ENCODE peak calls at places on chromosome 4, in four cellular contexts. I is GM12878, P is GM23338, Z is WTC11. Y is an unnamed sample.

GRCh38 chr4:183989471-183989870 is 84.4 kb downstream of the STOX2 start:
- DNase-seq in I (no peak), P (no peak), Z (no peak), Y (no peak)

GRCh38 chr4:16391196-16391595 is 164.9 kb upstream of the TAPT1 start:
- DNase-seq in I (no peak), P (no peak), Z (no peak), Y (no peak)

GRCh38 chr4:105978684-105979296 is 83.5 kb downstream of the NPNT start:
- DNase-seq in I (no peak), P (no peak), Z (no peak), Y (no peak)

GRCh38 chr4:142379277-142380051 is 466.6 kb downstream of the INPP4B start:
- DNase-seq in I (no peak), P (no peak), Z (no peak), Y (no peak)

GRCh38 chr4:179867300-179867878 is 2375.8 kb upstream of the TENM3 start:
- DNase-seq in I (peak), P (peak), Z (peak), Y (peak)

GRCh38 chr4:13783800-13784411 is 156.4 kb upstream of the BOD1L1 start:
- DNase-seq in I (peak), P (no peak), Z (no peak), Y (peak)

GRCh38 chr4:77782102-77782835 is 36.9 kb downstream of the CNOT6L start:
- DNase-seq in I (no peak), P (no peak), Z (no peak), Y (no peak)

GRCh38 chr4:125112536-125112935 is 202.2 kb upstream of the FAT4 start:
- DNase-seq in I (no peak), P (no peak), Z (no peak), Y (no peak)

GRCh38 chr4:157217708-157218107 is 2.8 kb upstream of the GRIA2 start:
- DNase-seq in I (no peak), P (peak), Z (no peak), Y (peak)

GRCh38 chr4:152243890-152244595 is 291.8 kb downstream of the FBXW7 start:
- DNase-seq in I (no peak), P (no peak), Z (no peak), Y (no peak)

GRCh38 chr4:183220246-183220645 is 99.8 kb downstream of the CLDN22 start:
- DNase-seq in I (no peak), P (no peak), Z (no peak), Y (no peak)

GRCh38 chr4:88660446-88661294 is 37.0 kb downstream of the NAP1L5 start:
- DNase-seq in I (no peak), P (no peak), Z (no peak), Y (peak)

GRCh38 chr4:126955292-126956191 is 677.2 kb upstream of the INTU start:
- DNase-seq in I (no peak), P (peak), Z (peak), Y (no peak)

GRCh38 chr4:2792711-2793577 is at the start of gene SH3BP2:
- DNase-seq in I (no peak), P (peak), Z (peak), Y (peak)

GRCh38 chr4:89838005-89838404 is 1.0 kb upstream of the SNCA start:
- DNase-seq in I (no peak), P (peak), Z (no peak), Y (no peak)

GRCh38 chr4:118774989-118775388 is 60.9 kb downstream of the SEC24D start:
- DNase-seq in I (no peak), P (no peak), Z (no peak), Y (no peak)

GRCh38 chr4:17188035-17188967 is 289.9 kb upstream of the LDB2 start:
- DNase-seq in I (no peak), P (no peak), Z (no peak), Y (no peak)

GRCh38 chr4:78324625-78325024 is 226.9 kb upstream of the ANXA3 start:
- DNase-seq in I (no peak), P (no peak), Z (no peak), Y (no peak)

GRCh38 chr4:19711871-19712270 is 539.8 kb upstream of the SLIT2 start:
- DNase-seq in I (no peak), P (no peak), Z (no peak), Y (no peak)

GRCh38 chr4:74501579-74501978 is 56.6 kb downstream of the AREG start:
- DNase-seq in I (no peak), P (no peak), Z (no peak), Y (no peak)

GRCh38 chr4:153234923-153235322 is 30.7 kb downstream of the TRIM2 start:
- DNase-seq in I (no peak), P (no peak), Z (no peak), Y (no peak)

GRCh38 chr4:88908003-88908402 is 149.0 kb downstream of the FAM13A start:
- DNase-seq in I (no peak), P (no peak), Z (no peak), Y (no peak)

GRCh38 chr4:186623546-186623945 is 68.2 kb upstream of the MTNR1A start:
- DNase-seq in I (no peak), P (no peak), Z (no peak), Y (no peak)

GRCh38 chr4:187019896-187020295 is 296.2 kb upstream of the FAT1 start:
- DNase-seq in I (no peak), P (peak), Z (no peak), Y (no peak)

GRCh38 chr4:81621490-81621889 is 149.8 kb upstream of the RASGEF1B start:
- DNase-seq in I (no peak), P (no peak), Z (no peak), Y (no peak)

GRCh38 chr4:110106946-110107325 is 91.5 kb downstream of the ELOVL6 start:
- DNase-seq in I (no peak), P (peak), Z (no peak), Y (peak)

GRCh38 chr4:173370130-173370476 is 651 bp upstream of the SAP30 start:
- DNase-seq in I (no peak), P (no peak), Z (peak), Y (no peak)

GRCh38 chr4:141702472-141703182 is 66.2 kb downstream of the IL15 start:
- DNase-seq in I (no peak), P (peak), Z (peak), Y (no peak)

GRCh38 chr4:153634737-153635353 is 49.2 kb upstream of the TLR2 start:
- DNase-seq in I (no peak), P (peak), Z (no peak), Y (peak)

GRCh38 chr4:95560791-95561190 is 12.0 kb upstream of the UNC5C start:
- DNase-seq in I (no peak), P (no peak), Z (no peak), Y (no peak)

DNA sequence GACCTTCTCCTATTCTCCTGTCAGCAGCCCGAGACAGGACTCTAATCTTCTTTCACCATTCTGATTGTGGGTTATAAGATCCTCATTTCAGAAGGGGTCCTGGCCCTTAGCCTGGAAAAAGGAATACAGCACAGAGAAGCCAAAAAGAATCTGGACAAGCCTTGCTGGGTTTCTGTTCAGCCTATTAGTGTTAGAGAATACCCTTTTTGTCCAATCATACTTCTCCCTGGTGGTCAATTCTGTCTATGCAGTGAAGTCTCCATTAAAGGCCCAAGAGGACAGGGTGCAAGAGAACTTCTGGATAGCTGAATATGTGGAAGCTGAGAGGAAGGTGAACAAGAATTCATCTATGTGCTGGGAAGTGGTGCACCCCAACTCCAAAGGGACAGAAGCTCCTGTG is 105.7 kb upstream of the AGA start:
- DNase-seq in I (no peak), P (no peak), Z (no peak), Y (no peak)
- TF ChIP-seq CREB1 in I (no peak), P (no peak), Z (no peak), Y (no peak)

DNA sequence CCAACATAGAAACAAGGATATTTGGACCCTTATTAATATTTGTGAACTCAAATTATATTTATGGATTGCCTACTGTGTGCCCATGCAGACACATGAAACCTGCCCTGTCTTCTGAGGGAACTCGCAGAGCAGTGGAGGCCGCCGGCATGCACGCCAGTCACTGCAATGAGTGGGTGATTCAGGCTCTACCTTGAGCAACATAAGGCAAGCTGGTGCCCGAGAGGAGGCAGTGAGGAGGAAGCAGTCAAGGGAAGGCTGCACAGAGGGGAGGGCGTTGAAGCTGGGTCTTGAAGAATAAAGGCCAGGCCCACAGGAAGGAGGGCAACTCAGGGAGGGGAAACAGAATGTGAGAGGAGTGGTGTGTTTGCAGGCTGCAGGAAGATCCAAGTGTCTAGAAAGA is 52.8 kb downstream of the PPEF2 start:
- DNase-seq in I (no peak), P (peak), Z (peak), Y (no peak)
- TF ChIP-seq CREB1 in I (no peak), P (no peak), Z (no peak), Y (no peak)

GRCh38 chr4:165201806-165202205 is 5.6 kb upstream of the KLHL2 start:
- DNase-seq in I (no peak), P (no peak), Z (no peak), Y (no peak)

GRCh38 chr4:165199286-165199685 is 8.1 kb upstream of the KLHL2 start:
- DNase-seq in I (no peak), P (no peak), Z (no peak), Y (no peak)

GRCh38 chr4:165203541-165204461 is 3.6 kb upstream of the KLHL2 start:
- DNase-seq in I (no peak), P (no peak), Z (no peak), Y (no peak)

GRCh38 chr4:165198329-165198728 is 9.0 kb upstream of the KLHL2 start:
- DNase-seq in I (no peak), P (no peak), Z (no peak), Y (no peak)

DNA sequence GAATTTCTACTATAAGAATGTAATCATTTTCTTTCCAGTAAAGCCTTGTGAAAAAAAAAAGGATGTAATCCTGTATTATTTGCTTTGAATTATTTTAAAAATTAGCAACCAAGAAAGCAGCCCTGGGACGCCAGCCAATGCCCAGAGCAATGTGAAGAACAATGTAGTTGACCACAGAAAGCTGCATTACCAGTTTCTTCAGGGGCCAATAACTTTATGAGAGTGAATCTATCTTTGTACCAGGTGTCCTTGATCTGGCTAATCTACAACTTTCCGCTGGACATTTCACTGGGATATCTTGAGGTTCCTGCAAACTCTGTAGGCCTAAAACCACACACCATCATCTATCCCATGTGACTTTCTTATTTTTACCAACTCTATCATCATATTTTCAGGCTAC is 7.6 kb upstream of the KLHL2 start:
- DNase-seq in I (no peak), P (no peak), Z (no peak), Y (no peak)
- TF ChIP-seq CREB1 in I (no peak), P (no peak), Z (no peak), Y (no peak)

GRCh38 chr4:4470208-4470607 is 71.6 kb downstream of the STX18 start:
- DNase-seq in I (no peak), P (no peak), Z (no peak), Y (no peak)
- TF ChIP-seq CREB1 in I (no peak), P (no peak), Z (no peak), Y (no peak)

GRCh38 chr4:30436394-30436793 is 283.8 kb upstream of the PCDH7 start:
- DNase-seq in I (no peak), P (no peak), Z (no peak), Y (no peak)

GRCh38 chr4:30437316-30437715 is 282.9 kb upstream of the PCDH7 start:
- DNase-seq in I (no peak), P (no peak), Z (no peak), Y (no peak)

GRCh38 chr4:30429813-30430466 is 290.2 kb upstream of the PCDH7 start:
- DNase-seq in I (no peak), P (no peak), Z (no peak), Y (no peak)

DNA sequence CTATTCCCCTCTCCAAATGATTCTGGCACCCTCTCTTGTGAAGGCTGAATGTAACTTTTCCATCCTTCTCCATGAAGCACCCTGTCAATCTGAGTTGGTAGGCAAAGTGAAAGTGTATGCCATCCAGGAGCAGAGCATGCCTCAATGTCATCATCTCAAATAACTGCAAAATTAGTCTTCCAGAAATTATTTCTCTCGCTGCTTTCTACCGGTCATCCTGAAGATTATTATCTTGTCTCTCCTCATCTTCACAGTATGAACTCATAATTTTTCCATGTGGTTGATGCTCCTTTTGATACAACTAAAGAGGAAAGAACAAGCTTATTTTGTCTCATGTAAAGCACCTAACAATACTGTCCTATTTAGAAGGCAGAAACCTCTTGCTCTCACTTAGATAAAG is 285.5 kb upstream of the PCDH7 start:
- DNase-seq in I (no peak), P (no peak), Z (no peak), Y (no peak)
- TF ChIP-seq CREB1 in I (no peak), P (no peak), Z (no peak), Y (no peak)

GRCh38 chr4:7638463-7638862 is 203.7 kb upstream of the PSAPL1 start:
- DNase-seq in I (no peak), P (no peak), Z (no peak), Y (no peak)

GRCh38 chr4:7637139-7637538 is 202.4 kb upstream of the PSAPL1 start:
- DNase-seq in I (no peak), P (no peak), Z (no peak), Y (no peak)

GRCh38 chr4:7637971-7638370 is 203.2 kb upstream of the PSAPL1 start:
- DNase-seq in I (no peak), P (no peak), Z (no peak), Y (no peak)

GRCh38 chr4:7640136-7640535 is 205.4 kb upstream of the PSAPL1 start:
- DNase-seq in I (no peak), P (no peak), Z (no peak), Y (no peak)

DNA sequence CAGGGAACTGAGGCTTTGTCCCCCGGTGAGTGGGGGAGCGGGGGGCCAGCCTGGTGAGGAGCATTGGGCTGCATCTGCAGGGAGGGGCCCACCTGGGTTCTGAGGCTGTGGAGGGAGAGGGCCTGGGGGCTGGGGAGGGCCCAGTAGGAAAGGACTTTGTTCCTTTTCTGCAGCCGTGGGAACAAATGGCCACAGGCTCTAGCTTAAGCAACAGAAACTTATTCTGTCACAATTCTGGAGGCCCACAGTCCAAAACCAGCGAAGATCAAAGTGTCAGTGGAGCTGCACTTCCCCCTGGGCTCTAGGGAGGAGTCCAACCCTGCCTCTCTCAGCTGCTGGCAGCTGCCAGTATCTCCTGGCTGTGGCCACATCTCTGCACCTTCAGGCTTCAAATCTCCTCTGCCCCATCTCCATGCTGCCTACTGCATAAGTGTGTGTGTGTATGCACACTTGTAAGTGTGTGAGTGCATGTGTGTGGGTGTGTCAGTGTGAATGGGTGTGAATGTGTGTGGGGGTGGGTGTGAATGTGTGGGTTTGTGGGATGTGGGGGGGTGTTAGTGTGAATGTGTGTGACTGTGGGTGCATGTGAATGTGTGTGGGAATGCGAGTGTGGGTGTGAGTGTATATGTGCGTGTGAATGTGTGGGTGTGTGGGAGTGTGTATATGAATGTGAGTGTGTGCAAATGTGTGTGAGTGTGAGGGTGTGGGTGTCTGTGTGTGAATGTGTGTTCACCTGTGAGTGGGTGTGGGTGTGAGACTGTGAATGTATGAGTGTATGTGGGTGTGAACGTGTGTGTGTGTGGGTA is 204.5 kb upstream of the PSAPL1 start:
- DNase-seq in I (no peak), P (no peak), Z (no peak), Y (peak)
- TF ChIP-seq CREB1 in I (no peak), P (no peak), Z (no peak), Y (no peak)

GRCh38 chr4:108693819-108694218 is 43.4 kb downstream of the OSTC start:
- DNase-seq in I (no peak), P (no peak), Z (no peak), Y (no peak)
- TF ChIP-seq CREB1 in I (no peak), P (no peak), Z (no peak), Y (no peak)

GRCh38 chr4:159075531-159075932 is 27.3 kb upstream of the RAPGEF2 start:
- DNase-seq in I (no peak), P (no peak), Z (no peak), Y (no peak)
- TF ChIP-seq CREB1 in I (no peak), P (no peak), Z (no peak), Y (no peak)

DNA sequence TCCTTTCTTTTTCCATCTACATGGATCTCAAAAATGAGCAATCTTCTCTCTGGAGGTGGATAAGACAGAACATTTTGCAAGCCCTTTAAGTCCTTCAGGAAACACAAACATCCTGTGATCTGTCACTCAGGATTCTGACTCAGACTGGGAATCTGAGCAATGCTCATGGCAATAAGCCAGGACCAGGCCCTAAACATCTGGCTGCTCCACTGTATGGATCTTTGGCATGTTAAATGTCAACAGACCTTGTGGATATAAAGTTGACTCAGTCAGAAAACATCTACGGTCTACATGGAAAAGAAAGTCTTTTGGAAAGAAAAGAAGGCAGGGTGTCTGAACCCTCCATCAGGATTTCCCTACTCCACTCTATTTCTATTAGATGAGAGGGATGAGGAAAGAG is 17.8 kb upstream of the CHIC2 start:
- DNase-seq in I (no peak), P (no peak), Z (no peak), Y (peak)
- TF ChIP-seq CREB1 in I (no peak), P (no peak), Z (no peak), Y (peak)

Y was measured in HepG2.